ENCODE peak calls at places on chromosomes 7 and 10, in six cellular contexts. B is H1, E is stomach, J is ovary, R is transverse colon, Z is tibial nerve. U is an unnamed sample.

GRCh38 chr7:154440656-154441055 is 388.5 kb downstream of the DPP6 start:
- DNase-seq in B (no peak), E (no peak), J (no peak), R (no peak), Z (no peak), U (no peak)

GRCh38 chr7:25804154-25804553 is 347.8 kb upstream of the NFE2L3 start:
- DNase-seq in B (no peak), E (no peak), J (no peak), R (no peak), Z (no peak), U (no peak)

GRCh38 chr7:910931-911431 is 34.6 kb downstream of the GET4 start:
- DNase-seq in B (no peak), E (no peak), J (no peak), R (no peak), Z (no peak), U (no peak)

GRCh38 chr10:35783305-35783838 is 141.3 kb upstream of the FZD8 start:
- DNase-seq in B (no peak), E (no peak), J (no peak), R (no peak), Z (no peak), U (no peak)

GRCh38 chr10:58210160-58210559 is 57.5 kb downstream of the IPMK start:
- DNase-seq in B (no peak), E (no peak), J (no peak), R (no peak), Z (no peak), U (no peak)

GRCh38 chr10:97222346-97222961 is 36.7 kb upstream of the SLIT1 start:
- DNase-seq in B (peak; percentile 17), E (no peak), J (no peak), R (no peak), Z (no peak), U (no peak)

GRCh38 chr7:151249034-151249731 is 689 bp upstream of the SMARCD3 start:
- DNase-seq in B (no peak), E (peak; percentile 66), J (peak; percentile 79), R (peak; percentile 54), Z (peak; percentile 48), U (peak; percentile 85)

GRCh38 chr10:99329238-99329890 is at the start of gene CNNM1:
- DNase-seq in B (no peak), E (no peak), J (peak; percentile 33), R (no peak), Z (no peak), U (peak; percentile 74)

GRCh38 chr10:20795391-20795790 is 101.7 kb downstream of the NEBL start:
- DNase-seq in B (no peak), E (no peak), J (no peak), R (no peak), Z (no peak), U (no peak)

GRCh38 chr7:76129366-76129765 is 72.3 kb upstream of the SRRM3 start:
- DNase-seq in B (no peak), E (no peak), J (no peak), R (no peak), Z (no peak), U (no peak)

GRCh38 chr7:16484453-16485158 is 19.1 kb upstream of the SOSTDC1 start:
- DNase-seq in B (no peak), E (no peak), J (no peak), R (no peak), Z (no peak), U (no peak)

GRCh38 chr7:128741491-128741890 is 2.3 kb downstream of the CALU start:
- DNase-seq in B (no peak), E (no peak), J (no peak), R (no peak), Z (no peak), U (no peak)

GRCh38 chr7:798921-799470 is 33.3 kb upstream of the SUN1 start:
- DNase-seq in B (no peak), E (no peak), J (no peak), R (no peak), Z (no peak), U (no peak)

GRCh38 chr10:14623931-14624330 is 150.8 kb downstream of the FAM107B start:
- DNase-seq in B (no peak), E (no peak), J (no peak), R (no peak), Z (no peak), U (no peak)

GRCh38 chr7:139673230-139673629 is 104.6 kb downstream of the HIPK2 start:
- DNase-seq in B (peak; percentile 34), E (no peak), J (no peak), R (peak; percentile 35), Z (no peak), U (no peak)

GRCh38 chr10:28545967-28546644 is 13.2 kb downstream of the WAC start:
- DNase-seq in B (no peak), E (no peak), J (no peak), R (no peak), Z (no peak), U (no peak)

GRCh38 chr10:133023216-133023843 is 64.4 kb upstream of the ADGRA1 start:
- DNase-seq in B (no peak), E (no peak), J (no peak), R (no peak), Z (no peak), U (no peak)

GRCh38 chr7:85103352-85103751 is 83.5 kb downstream of the SEMA3D start:
- DNase-seq in B (no peak), E (no peak), J (peak; percentile 15), R (no peak), Z (peak; percentile 35), U (peak; percentile 60)

GRCh38 chr7:22584179-22584578 is 84.2 kb upstream of the STEAP1B start:
- DNase-seq in B (no peak), E (no peak), J (no peak), R (no peak), Z (no peak), U (no peak)

GRCh38 chr10:18400201-18400910 is 251.0 kb downstream of the NSUN6 start:
- DNase-seq in B (no peak), E (no peak), J (no peak), R (peak; percentile 88), Z (no peak), U (no peak)

GRCh38 chr10:19724287-19724686 is 91.9 kb upstream of the PLXDC2 start:
- DNase-seq in B (no peak), E (no peak), J (no peak), R (no peak), Z (no peak), U (no peak)

GRCh38 chr10:125811251-125811650 is 11.8 kb downstream of the UROS start:
- DNase-seq in B (no peak), E (no peak), J (no peak), R (no peak), Z (no peak), U (no peak)

GRCh38 chr7:81903115-81903514 is 133.3 kb upstream of the HGF start:
- DNase-seq in B (no peak), E (no peak), J (no peak), R (no peak), Z (no peak), U (no peak)

GRCh38 chr10:29689001-29689400 is 54.2 kb upstream of the SVIL start:
- DNase-seq in B (no peak), E (no peak), J (no peak), R (no peak), Z (no peak), U (no peak)

GRCh38 chr7:83413425-83413824 is 235.5 kb downstream of the SEMA3E start:
- DNase-seq in B (no peak), E (no peak), J (no peak), R (no peak), Z (no peak), U (no peak)

GRCh38 chr7:63042730-63043511 is 955.7 kb upstream of the ZNF722 start:
- DNase-seq in B (no peak), E (no peak), J (no peak), R (no peak), Z (no peak), U (no peak)

GRCh38 chr7:106053109-106053508 is 59.0 kb downstream of the SYPL1 start:
- DNase-seq in B (no peak), E (no peak), J (no peak), R (no peak), Z (no peak), U (peak; percentile 26)

GRCh38 chr10:35075228-35075627 is 14.9 kb downstream of the CUL2 start:
- DNase-seq in B (no peak), E (no peak), J (no peak), R (no peak), Z (no peak), U (no peak)

GRCh38 chr7:519974-520458 is 370 bp upstream of the PDGFA start:
- DNase-seq in B (no peak), E (peak; percentile 63), J (no peak), R (peak; percentile 48), Z (no peak), U (peak; percentile 80)

GRCh38 chr7:140659727-140660396 is 12.9 kb upstream of the ADCK2 start:
- DNase-seq in B (no peak), E (no peak), J (no peak), R (no peak), Z (no peak), U (peak; percentile 15)

DNA sequence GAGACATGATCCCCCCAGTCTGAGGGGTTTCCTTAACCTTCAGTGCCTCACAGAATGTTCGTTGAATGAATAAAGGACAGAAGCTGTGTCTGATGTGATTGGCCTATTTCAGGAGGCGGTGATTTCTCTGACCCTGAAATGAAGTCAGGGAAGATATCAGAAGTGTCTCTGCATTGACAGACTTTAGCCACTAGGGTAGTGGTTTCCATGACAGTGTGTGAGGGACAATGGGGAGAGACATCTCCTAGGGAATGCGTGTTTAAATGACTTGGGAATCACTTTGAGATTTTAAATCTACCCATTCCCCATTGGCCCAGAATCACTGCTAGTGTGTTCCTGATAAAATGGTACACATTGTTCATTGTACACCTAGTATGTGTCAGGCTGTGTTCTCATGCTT is 132.0 kb downstream of the CFAP58 start:
- DNase-seq in B (no peak), E (no peak), J (no peak), R (no peak), Z (no peak), U (no peak)
- TF ChIP-seq CTCF in B (peak; percentile 66), E (no peak), J (no peak), R (peak; percentile 11), Z (no peak), U (no peak)

GRCh38 chr10:71136036-71136690 is 76.2 kb upstream of the UNC5B start:
- DNase-seq in B (no peak), E (no peak), J (no peak), R (no peak), Z (no peak), U (no peak)
- TF ChIP-seq EP300 in B (no peak), E (no peak), J (no peak), R (no peak), Z (no peak), U (no peak)

GRCh38 chr10:3923033-3923432 is 138.0 kb upstream of the KLF6 start:
- DNase-seq in B (no peak), E (no peak), J (no peak), R (no peak), Z (no peak), U (no peak)
- H3K27me3 ChIP-seq in B (no peaks in the 10 kb centered on the region), E (no peaks in the 10 kb centered on the region), J (no peaks in the 10 kb centered on the region), R (no peaks in the 10 kb centered on the region), Z (no peaks in the 10 kb centered on the region), U (no peaks in the 10 kb centered on the region)

DNA sequence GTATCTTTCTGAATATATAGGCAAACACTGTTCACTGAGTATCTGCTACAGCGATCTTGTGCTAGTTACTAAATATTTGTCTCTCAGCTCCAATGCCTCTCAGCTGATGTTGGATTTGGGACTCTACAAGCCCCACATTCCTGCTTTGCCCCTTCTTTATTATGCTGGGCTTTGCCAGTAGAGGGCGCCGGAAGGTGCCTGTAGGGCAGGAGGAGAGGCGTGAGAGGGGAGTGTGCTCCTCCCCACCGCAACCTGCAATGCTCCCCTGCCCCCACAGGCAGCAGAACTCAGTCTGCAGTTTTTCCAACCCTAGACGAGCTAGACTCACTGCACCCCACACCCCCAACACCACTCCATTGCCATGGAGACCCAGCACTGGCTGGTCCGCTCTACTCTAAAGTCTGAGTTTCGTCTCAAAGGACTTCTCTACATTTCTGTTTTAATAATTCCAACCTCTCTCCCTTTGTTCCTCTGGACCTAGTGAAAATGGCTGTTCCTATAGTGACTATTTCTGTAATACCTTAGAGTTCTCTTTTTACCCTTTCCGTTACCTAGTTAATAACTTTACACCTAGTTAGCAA is 337.6 kb downstream of the CCSER2 start:
- DNase-seq in B (peak; percentile 61), E (no peak), J (no peak), R (peak; percentile 11), Z (no peak), U (no peak)
- TF ChIP-seq CTCF in B (peak; percentile 93), E (no peak), J (no peak), R (peak; percentile 43), Z (no peak), U (no peak)